ENCODE peak calls at places on chromosome 14, in eight cellular contexts. M is effector memory CD4-positive, alpha-beta T cell; N is A549; Y is adipocyte; O is HFF-Myc; I is CD8-positive, alpha-beta memory T cell; C is neural progenitor cell; V is brain microvascular endothelial cell. T is an unnamed sample.

GRCh38 chr14:101134161-101134631 is 230.7 kb upstream of the RTL1 start:
- DNase-seq in M (no peak), N (no peak), Y (peak), O (no peak), I (no peak), C (no peak), V (no peak), T (peak)

GRCh38 chr14:36654185-36655053 is 7.2 kb upstream of the PAX9 start:
- DNase-seq in M (no peak), N (no peak), Y (no peak), O (no peak), I (no peak), C (peak), V (no peak), T (peak)

GRCh38 chr14:95227279-95227860 is 70.0 kb upstream of the DICER1 start:
- DNase-seq in M (no peak), N (no peak), Y (peak), O (no peak), I (no peak), C (no peak), V (peak), T (no peak)

GRCh38 chr14:101707285-101707842 is 54.1 kb upstream of the PPP2R5C start:
- DNase-seq in M (peak), N (peak), Y (peak), O (peak), I (peak), C (peak), V (peak), T (peak)

GRCh38 chr14:89406941-89407340 is 10.1 kb downstream of the FOXN3 start:
- DNase-seq in M (no peak), N (no peak), Y (no peak), O (no peak), I (no peak), C (no peak), V (no peak), T (no peak)

GRCh38 chr14:27090716-27091115 is 492.9 kb upstream of the NOVA1 start:
- DNase-seq in M (no peak), N (no peak), Y (no peak), O (no peak), I (no peak), C (no peak), V (no peak), T (no peak)

GRCh38 chr14:69687963-69688649 is 76.7 kb downstream of the SUSD6 start:
- DNase-seq in M (no peak), N (no peak), Y (no peak), O (no peak), I (no peak), C (no peak), V (no peak), T (no peak)

GRCh38 chr14:99249389-99249788 is 22.6 kb downstream of the BCL11B start:
- DNase-seq in M (no peak), N (no peak), Y (no peak), O (no peak), I (no peak), C (no peak), V (no peak), T (no peak)

GRCh38 chr14:104536942-104537612 is 42.5 kb upstream of the C14orf180 start:
- DNase-seq in M (no peak), N (peak), Y (peak), O (peak), I (no peak), C (no peak), V (peak), T (peak)

GRCh38 chr14:22563987-22564386 is 25.0 kb downstream of the DAD1 start:
- DNase-seq in M (no peak), N (no peak), Y (no peak), O (no peak), I (no peak), C (no peak), V (no peak), T (no peak)

GRCh38 chr14:34223302-34224150 is 238.5 kb downstream of the SPTSSA start:
- DNase-seq in M (no peak), N (no peak), Y (no peak), O (no peak), I (no peak), C (peak), V (no peak), T (no peak)

GRCh38 chr14:76486251-76486743 is 110.4 kb downstream of the ESRRB start:
- DNase-seq in M (no peak), N (no peak), Y (no peak), O (no peak), I (no peak), C (no peak), V (no peak), T (peak)

GRCh38 chr14:50225067-50225973 is 6.1 kb downstream of the SOS2 start:
- DNase-seq in M (no peak), N (no peak), Y (peak), O (peak), I (no peak), C (no peak), V (peak), T (no peak)

GRCh38 chr14:61502459-61503093 is 181.2 kb downstream of the PRKCH start:
- DNase-seq in M (no peak), N (no peak), Y (no peak), O (no peak), I (no peak), C (no peak), V (no peak), T (peak)

GRCh38 chr14:102028733-102029132 is 58.1 kb downstream of the HSP90AA1 start:
- DNase-seq in M (no peak), N (no peak), Y (peak), O (no peak), I (no peak), C (no peak), V (peak), T (no peak)

GRCh38 chr14:60981626-60982455 is 796 bp downstream of the SLC38A6 start:
- DNase-seq in M (no peak), N (peak), Y (peak), O (no peak), I (no peak), C (peak), V (peak), T (peak)

GRCh38 chr14:35898217-35898775 is 72.2 kb downstream of the BRMS1L start:
- DNase-seq in M (no peak), N (no peak), Y (no peak), O (no peak), I (no peak), C (peak), V (no peak), T (no peak)

DNA sequence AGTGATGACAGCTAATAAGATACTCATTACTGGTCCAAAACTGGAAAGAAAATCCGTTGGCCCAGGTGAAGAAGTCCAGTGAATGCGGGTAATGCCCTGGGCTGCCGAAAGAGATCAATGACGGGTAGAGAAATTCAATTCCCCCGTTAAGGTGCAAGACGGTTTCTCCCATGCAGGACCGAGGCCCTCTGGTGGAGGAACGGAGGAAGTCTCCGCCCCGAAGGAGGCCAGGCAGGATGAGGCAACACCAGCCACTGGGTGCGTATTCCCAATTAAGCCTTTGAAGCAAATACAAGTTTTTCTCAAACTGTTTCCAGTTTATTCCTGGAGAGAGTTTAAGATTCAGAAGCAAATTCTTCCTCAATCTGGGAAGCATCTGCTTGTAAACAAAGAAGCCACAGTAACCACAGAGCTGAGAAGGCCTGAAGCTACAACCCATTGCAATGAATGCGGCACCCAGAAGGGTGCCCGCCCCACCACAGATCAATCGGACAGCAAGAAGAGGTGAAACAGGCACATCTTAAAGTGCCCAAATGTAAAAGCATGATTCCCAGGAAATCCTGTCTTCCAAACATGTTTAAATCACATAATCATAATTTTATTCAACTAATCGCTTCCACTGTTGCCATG is 118.5 kb downstream of the TTC7B start:
- DNase-seq in M (peak), N (peak), Y (peak), O (peak), I (peak), C (peak), V (peak), T (peak)
- H3K4me3 ChIP-seq in M (no peak), N (no peak), Y (no peak), O (no peak), I (no peak), C (no peak), V (no peak), T (no peak)

GRCh38 chr14:56807586-56808168 is 2.6 kb downstream of the OTX2 start:
- DNase-seq in M (no peak), N (no peak), Y (no peak), O (no peak), I (no peak), C (peak), V (no peak), T (peak)
- H3K4me3 ChIP-seq in M (no peak), N (no peak), Y (peak), O (no peak), I (no peak), C (peak), V (no peak), T (peak)

GRCh38 chr14:40762177-40762576 is 844.5 kb upstream of the LRFN5 start:
- DNase-seq in M (no peak), N (no peak), Y (no peak), O (no peak), I (no peak), C (no peak), V (no peak), T (no peak)
- H3K4me3 ChIP-seq in M (no peak), N (no peak), Y (no peak), O (no peak), I (no peak), C (no peak), V (no peak), T (no peak)

GRCh38 chr14:67241416-67242362 is at the start of gene PALS1:
- DNase-seq in M (no peak), N (peak), Y (peak), O (no peak), I (peak), C (no peak), V (peak), T (peak)

GRCh38 chr14:67237591-67237990 is 3.6 kb upstream of the PALS1 start:
- DNase-seq in M (no peak), N (no peak), Y (no peak), O (no peak), I (no peak), C (no peak), V (no peak), T (no peak)

GRCh38 chr14:67240978-67241415 is 238 bp upstream of the PALS1 start:
- DNase-seq in M (peak), N (peak), Y (peak), O (peak), I (peak), C (peak), V (peak), T (peak)

GRCh38 chr14:67240168-67240932 is 885 bp upstream of the PALS1 start:
- DNase-seq in M (peak), N (peak), Y (peak), O (no peak), I (no peak), C (peak), V (peak), T (peak)

DNA sequence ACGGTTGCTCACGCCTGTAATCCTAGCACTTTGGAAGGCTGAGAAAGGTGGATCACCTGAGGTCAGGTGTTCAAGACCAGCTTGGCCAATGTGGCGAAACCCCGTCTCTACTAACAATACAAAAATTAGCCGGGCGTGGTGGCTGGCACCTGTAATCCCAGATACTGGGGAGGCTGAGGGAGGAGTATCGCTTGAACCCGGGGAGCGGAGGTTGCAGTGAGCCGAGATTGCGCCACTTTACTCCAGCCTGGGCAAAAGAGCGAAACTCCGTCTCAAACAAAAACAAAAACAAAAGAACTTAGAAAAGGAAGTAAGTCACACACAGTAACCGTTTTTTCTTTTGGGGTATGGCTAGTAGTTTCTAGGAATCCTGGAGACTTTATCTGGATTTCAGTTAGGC is 1.7 kb upstream of the PALS1 start:
- DNase-seq in M (no peak), N (no peak), Y (no peak), O (no peak), I (no peak), C (no peak), V (no peak), T (no peak)
- H3K4me3 ChIP-seq in M (no peak), N (no peak), Y (no peak), O (no peak), I (no peak), C (no peak), V (no peak), T (no peak)

GRCh38 chr14:96803958-96804357 is 6.8 kb downstream of the VRK1 start:
- DNase-seq in M (no peak), N (no peak), Y (no peak), O (no peak), I (no peak), C (no peak), V (no peak), T (no peak)
- H3K4me3 ChIP-seq in M (no peak), N (no peak), Y (no peak), O (no peak), I (no peak), C (no peak), V (no peak), T (no peak)

GRCh38 chr14:73290279-73290678 is 53.0 kb downstream of the PAPLN start:
- DNase-seq in M (no peak), N (no peak), Y (no peak), O (no peak), I (no peak), C (no peak), V (no peak), T (no peak)
- H3K4me3 ChIP-seq in M (no peak), N (no peak), Y (no peak), O (no peak), I (no peak), C (no peak), V (no peak), T (no peak)

GRCh38 chr14:20782280-20782890 is 1.3 kb downstream of the RNASE6 start:
- DNase-seq in M (no peak), N (no peak), Y (no peak), O (no peak), I (peak), C (peak), V (no peak), T (no peak)
- H3K4me3 ChIP-seq in M (peak), N (no peak), Y (no peak), O (no peak), I (peak), C (no peak), V (no peak), T (no peak)

DNA sequence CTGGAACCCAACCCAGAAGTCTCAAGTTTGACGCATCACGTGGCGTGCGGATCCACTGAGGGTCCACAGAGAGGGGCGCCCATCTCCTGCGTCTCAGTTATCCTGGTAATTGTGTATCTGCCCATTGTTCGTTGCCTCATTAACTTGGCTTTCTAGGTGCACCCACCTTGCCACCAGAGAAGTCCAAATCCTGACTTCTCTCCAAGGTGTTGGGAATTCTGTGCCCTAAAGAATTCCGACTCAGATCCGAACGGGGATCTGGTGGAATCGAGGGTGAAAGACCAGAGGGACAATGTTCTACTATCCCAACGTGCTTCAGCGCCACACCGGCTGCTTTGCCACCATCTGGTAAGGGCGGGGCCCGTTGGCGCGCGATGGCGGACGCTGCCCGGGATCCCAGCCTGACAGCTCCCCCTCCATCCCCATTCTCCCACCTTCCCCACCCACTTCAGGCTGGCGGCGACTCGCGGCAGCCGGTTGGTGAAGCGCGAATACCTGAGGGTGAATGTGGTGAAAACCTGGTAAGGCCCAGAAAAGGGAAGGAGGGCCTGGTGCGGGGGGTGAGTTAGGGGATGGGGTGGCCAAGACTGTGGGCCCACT is 481 bp downstream of the REC8 start:
- DNase-seq in M (no peak), N (no peak), Y (no peak), O (no peak), I (no peak), C (peak), V (no peak), T (no peak)
- H3K4me3 ChIP-seq in M (no peak), N (no peak), Y (no peak), O (no peak), I (peak), C (peak), V (peak), T (peak)

GRCh38 chr14:64234877-64235651 is 59.1 kb downstream of the ESR2 start:
- DNase-seq in M (no peak), N (no peak), Y (no peak), O (no peak), I (no peak), C (no peak), V (peak), T (no peak)

GRCh38 chr14:64232095-64232830 is 61.9 kb downstream of the ESR2 start:
- DNase-seq in M (no peak), N (no peak), Y (peak), O (peak), I (no peak), C (no peak), V (peak), T (no peak)

GRCh38 chr14:64235652-64236640 is 58.2 kb downstream of the ESR2 start:
- DNase-seq in M (no peak), N (no peak), Y (no peak), O (no peak), I (no peak), C (no peak), V (no peak), T (no peak)

GRCh38 chr14:64232944-64233343 is 61.2 kb downstream of the ESR2 start:
- DNase-seq in M (no peak), N (no peak), Y (no peak), O (no peak), I (no peak), C (no peak), V (no peak), T (no peak)

GRCh38 chr14:64233791-64234190 is 60.4 kb downstream of the ESR2 start:
- DNase-seq in M (no peak), N (no peak), Y (no peak), O (no peak), I (no peak), C (no peak), V (no peak), T (no peak)
- H3K4me3 ChIP-seq in M (no peak), N (no peak), Y (no peak), O (no peak), I (no peak), C (no peak), V (no peak), T (no peak)

T was measured in H7.